ENCODE peak calls at places on chromosomes 11 and 22, in five cellular contexts. One of them, this sample, is unnamed.

GRCh38 chr11:80074837-80075236 is 634.0 kb upstream of the TENM4 start:
- DNase-seq in right cardiac atrium: no peak
- DNase-seq in thoracic aorta: no peak
- DNase-seq in tibial artery: no peak
- DNase-seq in CD8-positive, alpha-beta T cell: no peak
- DNase-seq in this sample: no peak

GRCh38 chr22:50630376-50630775 is 2.4 kb upstream of the ARSA start:
- DNase-seq in right cardiac atrium: no peak
- DNase-seq in thoracic aorta: no peak
- DNase-seq in tibial artery: no peak
- DNase-seq in CD8-positive, alpha-beta T cell: no peak
- DNase-seq in this sample: no peak

GRCh38 chr11:10395196-10395897 is 59.7 kb upstream of the AMPD3 start:
- DNase-seq in right cardiac atrium: no peak
- DNase-seq in thoracic aorta: no peak
- DNase-seq in tibial artery: no peak
- DNase-seq in CD8-positive, alpha-beta T cell: no peak
- DNase-seq in this sample: no peak

GRCh38 chr22:39773976-39774539 is 119.5 kb downstream of the ENTHD1 start:
- DNase-seq in right cardiac atrium: no peak
- DNase-seq in thoracic aorta: no peak
- DNase-seq in tibial artery: no peak
- DNase-seq in CD8-positive, alpha-beta T cell: no peak
- DNase-seq in this sample: peak; percentile 89

GRCh38 chr11:77175869-77176539 is 48.0 kb downstream of the MYO7A start:
- DNase-seq in right cardiac atrium: peak; percentile 81
- DNase-seq in thoracic aorta: no peak
- DNase-seq in tibial artery: peak; percentile 76
- DNase-seq in CD8-positive, alpha-beta T cell: no peak
- DNase-seq in this sample: no peak

GRCh38 chr22:31752096-31752847 is 1.5 kb upstream of the DEPDC5 start:
- DNase-seq in right cardiac atrium: no peak
- DNase-seq in thoracic aorta: no peak
- DNase-seq in tibial artery: no peak
- DNase-seq in CD8-positive, alpha-beta T cell: no peak
- DNase-seq in this sample: no peak

GRCh38 chr11:72244317-72245231 is 598 bp upstream of the PHOX2A start:
- DNase-seq in right cardiac atrium: no peak
- DNase-seq in thoracic aorta: no peak
- DNase-seq in tibial artery: no peak
- DNase-seq in CD8-positive, alpha-beta T cell: no peak
- DNase-seq in this sample: no peak

GRCh38 chr11:95897731-95898130 is 26.2 kb downstream of the MTMR2 start:
- DNase-seq in right cardiac atrium: no peak
- DNase-seq in thoracic aorta: no peak
- DNase-seq in tibial artery: no peak
- DNase-seq in CD8-positive, alpha-beta T cell: no peak
- DNase-seq in this sample: no peak

GRCh38 chr22:49159711-49160110 is 668.0 kb downstream of the BRD1 start:
- DNase-seq in right cardiac atrium: no peak
- DNase-seq in thoracic aorta: no peak
- DNase-seq in tibial artery: no peak
- DNase-seq in CD8-positive, alpha-beta T cell: no peak
- DNase-seq in this sample: no peak

GRCh38 chr11:122293298-122294023 is 177.4 kb upstream of the BLID start:
- DNase-seq in right cardiac atrium: no peak
- DNase-seq in thoracic aorta: no peak
- DNase-seq in tibial artery: no peak
- DNase-seq in CD8-positive, alpha-beta T cell: no peak
- DNase-seq in this sample: no peak

GRCh38 chr22:41203118-41203517 is 2.0 kb upstream of the L3MBTL2 start:
- DNase-seq in right cardiac atrium: no peak
- DNase-seq in thoracic aorta: no peak
- DNase-seq in tibial artery: no peak
- DNase-seq in CD8-positive, alpha-beta T cell: no peak
- DNase-seq in this sample: no peak

GRCh38 chr11:57792870-57793269 is 31.3 kb downstream of the CTNND1 start:
- DNase-seq in right cardiac atrium: no peak
- DNase-seq in thoracic aorta: no peak
- DNase-seq in tibial artery: no peak
- DNase-seq in CD8-positive, alpha-beta T cell: no peak
- DNase-seq in this sample: no peak

GRCh38 chr11:111592491-111592890 is 9.8 kb upstream of the SIK2 start:
- DNase-seq in right cardiac atrium: no peak
- DNase-seq in thoracic aorta: no peak
- DNase-seq in tibial artery: no peak
- DNase-seq in CD8-positive, alpha-beta T cell: no peak
- DNase-seq in this sample: no peak

GRCh38 chr11:95108159-95108611 is 18.5 kb downstream of the ENDOD1 start:
- DNase-seq in right cardiac atrium: peak; percentile 65
- DNase-seq in thoracic aorta: no peak
- DNase-seq in tibial artery: no peak
- DNase-seq in CD8-positive, alpha-beta T cell: no peak
- DNase-seq in this sample: no peak

GRCh38 chr11:123173040-123173855 is 21.8 kb downstream of the CLMP start:
- DNase-seq in right cardiac atrium: no peak
- DNase-seq in thoracic aorta: no peak
- DNase-seq in tibial artery: no peak
- DNase-seq in CD8-positive, alpha-beta T cell: no peak
- DNase-seq in this sample: no peak

GRCh38 chr11:93525601-93526000 is 17.6 kb downstream of the SMCO4 start:
- DNase-seq in right cardiac atrium: no peak
- DNase-seq in thoracic aorta: no peak
- DNase-seq in tibial artery: no peak
- DNase-seq in CD8-positive, alpha-beta T cell: no peak
- DNase-seq in this sample: no peak

GRCh38 chr22:50049299-50050195 is 8.6 kb downstream of the TTLL8 start:
- DNase-seq in right cardiac atrium: peak; percentile 15
- DNase-seq in thoracic aorta: no peak
- DNase-seq in tibial artery: no peak
- DNase-seq in CD8-positive, alpha-beta T cell: no peak
- DNase-seq in this sample: no peak

GRCh38 chr11:1505480-1505879 is 18.9 kb upstream of the MOB2 start:
- DNase-seq in right cardiac atrium: peak; percentile 48
- DNase-seq in thoracic aorta: no peak
- DNase-seq in tibial artery: peak; percentile 62
- DNase-seq in CD8-positive, alpha-beta T cell: no peak
- DNase-seq in this sample: no peak

GRCh38 chr22:35539910-35540599 is 576 bp upstream of the RASD2 start:
- DNase-seq in right cardiac atrium: peak; percentile 82
- DNase-seq in thoracic aorta: no peak
- DNase-seq in tibial artery: peak; percentile 80
- DNase-seq in CD8-positive, alpha-beta T cell: peak; percentile 74
- DNase-seq in this sample: peak; percentile 52

GRCh38 chr22:37183432-37184379 is 4.3 kb downstream of the C1QTNF6 start:
- DNase-seq in right cardiac atrium: no peak
- DNase-seq in thoracic aorta: no peak
- DNase-seq in tibial artery: no peak
- DNase-seq in CD8-positive, alpha-beta T cell: no peak
- DNase-seq in this sample: no peak

GRCh38 chr11:62508336-62509058 is 38.1 kb downstream of the AHNAK start:
- DNase-seq in right cardiac atrium: peak; percentile 92
- DNase-seq in thoracic aorta: no peak
- DNase-seq in tibial artery: peak; percentile 92
- DNase-seq in CD8-positive, alpha-beta T cell: no peak
- DNase-seq in this sample: no peak

GRCh38 chr11:80929406-80929805 is 1488.6 kb upstream of the TENM4 start:
- DNase-seq in right cardiac atrium: no peak
- DNase-seq in thoracic aorta: no peak
- DNase-seq in tibial artery: no peak
- DNase-seq in CD8-positive, alpha-beta T cell: no peak
- DNase-seq in this sample: no peak

GRCh38 chr11:9280655-9281301 is 15.6 kb upstream of the DENND5A start:
- DNase-seq in right cardiac atrium: no peak
- DNase-seq in thoracic aorta: no peak
- DNase-seq in tibial artery: no peak
- DNase-seq in CD8-positive, alpha-beta T cell: peak; percentile 56
- DNase-seq in this sample: peak; percentile 79

GRCh38 chr11:8234425-8234821 is 29.3 kb downstream of the LMO1 start:
- DNase-seq in right cardiac atrium: no peak
- DNase-seq in thoracic aorta: no peak
- DNase-seq in tibial artery: no peak
- DNase-seq in CD8-positive, alpha-beta T cell: no peak
- DNase-seq in this sample: no peak

GRCh38 chr22:24496661-24497060 is 1.5 kb downstream of the UPB1 start:
- DNase-seq in right cardiac atrium: no peak
- DNase-seq in thoracic aorta: no peak
- DNase-seq in tibial artery: no peak
- DNase-seq in CD8-positive, alpha-beta T cell: no peak
- DNase-seq in this sample: no peak

GRCh38 chr22:27512283-27512761 is 289.2 kb downstream of the MN1 start:
- DNase-seq in right cardiac atrium: peak; percentile 98
- DNase-seq in thoracic aorta: peak; percentile 61
- DNase-seq in tibial artery: peak; percentile 93
- DNase-seq in CD8-positive, alpha-beta T cell: no peak
- DNase-seq in this sample: no peak

GRCh38 chr22:45071618-45072017 is 61.8 kb upstream of the PHF21B start:
- DNase-seq in right cardiac atrium: no peak
- DNase-seq in thoracic aorta: no peak
- DNase-seq in tibial artery: no peak
- DNase-seq in CD8-positive, alpha-beta T cell: no peak
- DNase-seq in this sample: no peak

GRCh38 chr22:31046591-31047226 is 34.4 kb upstream of the SMTN start:
- DNase-seq in right cardiac atrium: peak; percentile 81
- DNase-seq in thoracic aorta: no peak
- DNase-seq in tibial artery: peak; percentile 77
- DNase-seq in CD8-positive, alpha-beta T cell: no peak
- DNase-seq in this sample: no peak

GRCh38 chr11:63907808-63908530 is 9.0 kb downstream of the RCOR2 start:
- DNase-seq in right cardiac atrium: no peak
- DNase-seq in thoracic aorta: no peak
- DNase-seq in tibial artery: no peak
- DNase-seq in CD8-positive, alpha-beta T cell: no peak
- DNase-seq in this sample: no peak

GRCh38 chr11:67664696-67665536 is 9.5 kb downstream of the ALDH3B2 start:
- DNase-seq in right cardiac atrium: no peak
- DNase-seq in thoracic aorta: no peak
- DNase-seq in tibial artery: peak; percentile 63
- DNase-seq in CD8-positive, alpha-beta T cell: no peak
- DNase-seq in this sample: no peak

GRCh38 chr22:33570110-33570509 is 350.2 kb downstream of the LARGE1 start:
- DNase-seq in right cardiac atrium: no peak
- DNase-seq in thoracic aorta: no peak
- DNase-seq in tibial artery: no peak
- DNase-seq in CD8-positive, alpha-beta T cell: no peak
- DNase-seq in this sample: no peak

GRCh38 chr11:94130589-94131362 is 2.1 kb downstream of the PANX1 start:
- DNase-seq in right cardiac atrium: peak; percentile 58
- DNase-seq in thoracic aorta: no peak
- DNase-seq in tibial artery: no peak
- DNase-seq in CD8-positive, alpha-beta T cell: no peak
- DNase-seq in this sample: no peak

GRCh38 chr11:44577231-44577834 is 11.9 kb downstream of the CD82 start:
- DNase-seq in right cardiac atrium: no peak
- DNase-seq in thoracic aorta: no peak
- DNase-seq in tibial artery: no peak
- DNase-seq in CD8-positive, alpha-beta T cell: no peak
- DNase-seq in this sample: no peak

GRCh38 chr22:44182591-44183588 is 2.2 kb downstream of the PARVG start:
- DNase-seq in right cardiac atrium: peak; percentile 81
- DNase-seq in thoracic aorta: no peak
- DNase-seq in tibial artery: peak; percentile 75
- DNase-seq in CD8-positive, alpha-beta T cell: peak; percentile 43
- DNase-seq in this sample: no peak

GRCh38 chr11:69828276-69828970 is 9.2 kb upstream of the FGF3 start:
- DNase-seq in right cardiac atrium: no peak
- DNase-seq in thoracic aorta: no peak
- DNase-seq in tibial artery: no peak
- DNase-seq in CD8-positive, alpha-beta T cell: no peak
- DNase-seq in this sample: no peak
- H3K27ac ChIP-seq in right cardiac atrium: no peak overlapping the region
- H3K27ac ChIP-seq in thoracic aorta: no peak overlapping the region
- H3K27ac ChIP-seq in tibial artery: no peak overlapping the region
- H3K27ac ChIP-seq in CD8-positive, alpha-beta T cell: no peak overlapping the region
- H3K27ac ChIP-seq in this sample: no peak overlapping the region

GRCh38 chr11:126352163-126352562 is 3.3 kb upstream of the ST3GAL4 start:
- DNase-seq in right cardiac atrium: peak; percentile 42
- DNase-seq in thoracic aorta: no peak
- DNase-seq in tibial artery: no peak
- DNase-seq in CD8-positive, alpha-beta T cell: no peak
- DNase-seq in this sample: no peak

GRCh38 chr11:126355324-126355925 is at the start of gene ST3GAL4:
- DNase-seq in right cardiac atrium: peak; percentile 96
- DNase-seq in thoracic aorta: no peak
- DNase-seq in tibial artery: peak; percentile 90
- DNase-seq in CD8-positive, alpha-beta T cell: peak; percentile 54
- DNase-seq in this sample: peak; percentile 46

GRCh38 chr11:126350811-126351210 is 4.7 kb upstream of the ST3GAL4 start:
- DNase-seq in right cardiac atrium: peak; percentile 60
- DNase-seq in thoracic aorta: no peak
- DNase-seq in tibial artery: no peak
- DNase-seq in CD8-positive, alpha-beta T cell: no peak
- DNase-seq in this sample: no peak

GRCh38 chr11:126354631-126355323 is 709 bp upstream of the ST3GAL4 start:
- DNase-seq in right cardiac atrium: peak; percentile 37
- DNase-seq in thoracic aorta: no peak
- DNase-seq in tibial artery: no peak
- DNase-seq in CD8-positive, alpha-beta T cell: no peak
- DNase-seq in this sample: no peak

GRCh38 chr11:126352934-126353801 is 2.3 kb upstream of the ST3GAL4 start:
- DNase-seq in right cardiac atrium: peak; percentile 5
- DNase-seq in thoracic aorta: no peak
- DNase-seq in tibial artery: no peak
- DNase-seq in CD8-positive, alpha-beta T cell: no peak
- DNase-seq in this sample: peak; percentile 44
- H3K4me1 ChIP-seq in right cardiac atrium: peaks cover 28% of the 10 kb centered on the region
- H3K4me1 ChIP-seq in thoracic aorta: peaks cover 81% of the 10 kb centered on the region
- H3K4me1 ChIP-seq in tibial artery: no peaks in the 10 kb centered on the region
- H3K4me1 ChIP-seq in CD8-positive, alpha-beta T cell: peaks cover 16% of the 10 kb centered on the region
- H3K4me1 ChIP-seq in this sample: peaks cover 18% of the 10 kb centered on the region

GRCh38 chr11:82557274-82557673 is 176.4 kb downstream of the FAM181B start:
- DNase-seq in right cardiac atrium: peak; percentile 51
- DNase-seq in thoracic aorta: no peak
- DNase-seq in tibial artery: peak; percentile 66
- DNase-seq in CD8-positive, alpha-beta T cell: no peak
- DNase-seq in this sample: no peak

GRCh38 chr11:82556210-82556609 is 177.5 kb downstream of the FAM181B start:
- DNase-seq in right cardiac atrium: no peak
- DNase-seq in thoracic aorta: no peak
- DNase-seq in tibial artery: no peak
- DNase-seq in CD8-positive, alpha-beta T cell: no peak
- DNase-seq in this sample: no peak
- H3K27ac ChIP-seq in right cardiac atrium: no peak overlapping the region
- H3K27ac ChIP-seq in thoracic aorta: no peak overlapping the region
- H3K27ac ChIP-seq in tibial artery: no peak overlapping the region
- H3K27ac ChIP-seq in CD8-positive, alpha-beta T cell: no peak overlapping the region
- H3K27ac ChIP-seq in this sample: no peak overlapping the region

DNA sequence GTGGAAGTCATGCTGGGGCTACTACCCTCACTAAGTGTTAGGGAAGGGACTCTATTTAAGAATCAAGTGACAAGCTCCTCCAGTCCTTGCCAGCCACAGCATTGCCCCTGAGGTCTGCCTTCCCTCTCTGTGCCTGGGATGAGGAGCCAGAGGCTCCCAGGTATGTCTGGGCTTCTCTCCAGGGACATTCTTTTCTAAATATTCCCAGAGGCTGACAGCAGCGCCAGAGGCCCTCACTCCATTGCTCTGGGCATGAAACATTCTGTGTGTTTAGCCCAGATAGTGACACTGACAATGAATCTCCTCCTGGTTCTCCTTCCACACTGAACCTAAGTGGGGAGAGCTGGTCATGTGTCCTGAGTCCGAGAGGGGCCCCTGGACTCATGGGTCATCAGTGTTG is 2.2 kb downstream of the OR51E1 start:
- DNase-seq in right cardiac atrium: peak; percentile 53
- DNase-seq in thoracic aorta: no peak
- DNase-seq in tibial artery: no peak
- DNase-seq in CD8-positive, alpha-beta T cell: no peak
- DNase-seq in this sample: no peak
- H3K4me1 ChIP-seq in right cardiac atrium: no peaks in the 10 kb centered on the region
- H3K4me1 ChIP-seq in thoracic aorta: no peaks in the 10 kb centered on the region
- H3K4me1 ChIP-seq in tibial artery: no peaks in the 10 kb centered on the region
- H3K4me1 ChIP-seq in CD8-positive, alpha-beta T cell: no peaks in the 10 kb centered on the region
- H3K4me1 ChIP-seq in this sample: no peaks in the 10 kb centered on the region